ENCODE peak calls at places on chromosome 5, in ten cellular contexts. Q, O, V, I, Y, N, R, J, T and G are unnamed samples. For H3K4me1, the result is how much of the 10 kb centered on the place peaks cover.

GRCh38 chr5:138661991-138662434 is 86.8 kb upstream of the HSPA9 start:
- DNase-seq in Y (no peak), J (no peak), R (no peak), T (peak), N (no peak), O (no peak), I (no peak), V (no peak), Q (no peak), G (no peak)

GRCh38 chr5:36660397-36661049 is 54.1 kb downstream of the SLC1A3 start:
- DNase-seq in Y (no peak), N (no peak), I (no peak), R (no peak), V (no peak), O (no peak), Q (no peak), T (no peak), J (peak), G (no peak)

GRCh38 chr5:175856408-175856807 is 15.0 kb upstream of the CPLX2 start:
- DNase-seq in I (no peak), O (no peak), T (no peak), R (no peak), V (no peak), J (no peak), Q (no peak), Y (no peak), N (no peak), G (no peak)

GRCh38 chr5:139764250-139764791 is 31.3 kb upstream of the PSD2 start:
- DNase-seq in Q (peak), T (no peak), V (no peak), N (no peak), I (no peak), R (peak), Y (no peak), J (peak), O (no peak), G (peak)

GRCh38 chr5:134132372-134133212 is 18.1 kb downstream of the TCF7 start:
- DNase-seq in V (no peak), N (no peak), J (no peak), I (no peak), T (peak), Y (no peak), R (no peak), Q (peak), O (no peak), G (peak)

GRCh38 chr5:75460947-75461346 is 50.5 kb downstream of the CERT1 start:
- DNase-seq in V (no peak), O (no peak), J (no peak), N (no peak), Q (no peak), Y (peak), R (no peak), I (no peak), T (no peak), G (no peak)

GRCh38 chr5:179267071-179267670 is 78.1 kb downstream of the ADAMTS2 start:
- DNase-seq in Y (peak), N (peak), J (peak), Q (no peak), T (peak), I (peak), V (no peak), R (peak), O (no peak), G (peak)

GRCh38 chr5:158629591-158630312 is 470.0 kb downstream of the EBF1 start:
- DNase-seq in J (no peak), T (no peak), I (no peak), Q (no peak), Y (no peak), O (no peak), V (no peak), R (no peak), N (no peak), G (no peak)

GRCh38 chr5:6525910-6526309 is 77.3 kb downstream of the UBE2QL1 start:
- DNase-seq in R (peak), I (no peak), Y (peak), Q (no peak), O (no peak), J (peak), N (no peak), V (peak), T (no peak), G (no peak)

GRCh38 chr5:117093653-117094052 is 519.0 kb upstream of the SEMA6A start:
- DNase-seq in Y (no peak), N (no peak), I (no peak), J (no peak), O (no peak), Q (no peak), R (no peak), T (no peak), V (no peak), G (no peak)

GRCh38 chr5:148202531-148203092 is at the start of gene SPINK6:
- DNase-seq in I (no peak), Y (no peak), V (no peak), R (no peak), J (no peak), T (no peak), N (no peak), Q (no peak), O (no peak), G (no peak)

GRCh38 chr5:80837679-80838078 is 122.5 kb upstream of the RASGRF2 start:
- DNase-seq in N (no peak), R (no peak), Y (no peak), V (no peak), Q (no peak), J (no peak), T (no peak), O (no peak), I (no peak), G (no peak)

GRCh38 chr5:123367739-123368138 is 55.5 kb downstream of the CEP120 start:
- DNase-seq in T (no peak), V (no peak), R (peak), Q (no peak), J (peak), I (no peak), N (no peak), Y (no peak), O (no peak), G (no peak)

GRCh38 chr5:389197-389821 is 53.7 kb upstream of the EXOC3 start:
- DNase-seq in R (no peak), T (no peak), I (no peak), J (peak), Q (no peak), Y (no peak), V (no peak), N (peak), O (no peak), G (no peak)

GRCh38 chr5:177474845-177475562 is 1.6 kb upstream of the DBN1 start:
- DNase-seq in T (no peak), J (no peak), R (no peak), I (peak), Y (no peak), N (no peak), V (no peak), Q (no peak), O (no peak), G (no peak)

GRCh38 chr5:177474094-177474493 is 660 bp upstream of the DBN1 start:
- DNase-seq in J (no peak), N (no peak), O (no peak), T (no peak), Q (no peak), V (no peak), Y (no peak), I (peak), R (no peak), G (no peak)

GRCh38 chr5:177472460-177473441 is 683 bp downstream of the DBN1 start:
- DNase-seq in I (peak), Y (peak), T (no peak), R (peak), V (no peak), N (no peak), O (peak), J (peak), Q (peak), G (peak)

GRCh38 chr5:177471610-177472356 is 1.7 kb downstream of the DBN1 start:
- DNase-seq in V (peak), I (peak), O (peak), N (peak), T (peak), Q (no peak), J (no peak), Y (no peak), R (no peak), G (peak)

GRCh38 chr5:177473461-177473991 is at the start of gene DBN1:
- DNase-seq in N (no peak), R (peak), J (peak), Q (no peak), Y (peak), I (peak), V (no peak), O (peak), T (no peak), G (no peak)
- H3K4me1 ChIP-seq in N (half or more), R (under half), J (under half), Q (under half), Y (under half), I (under half), V (under half), O (under half), T (half or more), G (under half)

GRCh38 chr5:89755024-89755423 is 654.5 kb downstream of the CETN3 start:
- DNase-seq in J (no peak), Q (no peak), T (no peak), V (no peak), I (no peak), Y (no peak), O (no peak), N (no peak), R (no peak), G (no peak)
- H3K4me3 ChIP-seq in J (no peak), Q (no peak), T (no peak), V (no peak), I (no peak), Y (no peak), O (no peak), N (no peak), R (no peak), G (no peak)

GRCh38 chr5:154193636-154194035 is 3.1 kb downstream of the GALNT10 start:
- DNase-seq in N (no peak), Q (no peak), V (no peak), I (no peak), O (no peak), T (no peak), Y (no peak), R (no peak), J (no peak), G (no peak)
- H3K4me1 ChIP-seq in N (under half), Q (under half), V (under half), I (under half), O (under half), T (under half), Y (under half), R (under half), J (under half), G (half or more)

DNA sequence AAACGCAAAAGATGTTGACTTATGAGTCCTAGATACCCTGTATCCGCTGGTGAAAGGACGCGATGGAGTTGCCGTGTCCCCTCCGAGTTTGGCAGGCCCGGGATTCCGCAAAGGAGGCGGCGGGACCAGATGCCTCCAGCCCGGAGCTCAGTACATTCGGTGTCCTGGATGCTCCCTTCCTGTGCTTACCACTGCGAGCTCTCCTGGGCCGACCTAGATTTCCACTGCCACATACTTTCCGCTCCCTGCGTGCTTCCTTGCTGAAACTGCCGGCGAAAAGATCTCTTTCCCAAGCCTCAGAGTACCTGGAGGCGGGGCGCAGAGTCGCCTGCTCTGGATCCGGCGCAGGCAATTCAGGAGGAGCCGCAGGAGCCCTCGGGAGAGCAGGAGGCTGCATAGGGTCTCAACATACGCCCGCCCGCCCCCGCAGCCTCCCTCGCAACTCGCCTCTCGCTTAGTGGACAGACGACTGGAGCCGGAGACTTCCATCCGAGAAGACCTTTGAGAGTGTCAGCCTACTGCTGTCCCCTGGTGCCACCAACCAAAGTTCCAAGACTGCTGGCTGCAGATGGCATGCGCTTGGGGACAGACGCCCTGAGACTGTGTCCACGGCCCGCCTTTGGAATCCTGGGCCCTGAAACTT is 39.8 kb downstream of the ANXA2R start:
- DNase-seq in Y (no peak), J (peak), O (no peak), Q (no peak), V (no peak), T (no peak), N (no peak), R (peak), I (no peak), G (no peak)
- H3K4me3 ChIP-seq in Y (peak), J (peak), O (no peak), Q (no peak), V (peak), T (peak), N (no peak), R (peak), I (no peak), G (no peak)

DNA sequence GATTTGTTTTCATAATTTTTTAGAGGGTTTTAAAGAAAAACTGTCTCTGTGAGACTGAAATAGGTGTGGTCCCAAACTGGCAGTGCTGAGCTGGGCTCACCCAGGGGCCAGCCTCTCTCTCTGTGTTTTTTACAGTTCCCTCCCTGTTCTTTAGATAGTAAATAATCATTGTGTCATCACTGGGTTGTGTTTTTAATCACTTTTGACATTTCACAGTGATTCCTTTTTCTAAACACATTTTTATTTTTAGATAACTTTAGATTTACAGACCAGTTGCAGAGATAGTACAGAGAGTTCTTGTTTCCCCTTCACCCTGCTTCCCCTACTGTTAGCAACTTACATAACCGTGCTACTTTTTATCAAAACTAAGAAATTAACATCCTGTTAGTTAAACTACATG is 44.4 kb downstream of the MAP1B start:
- DNase-seq in J (no peak), O (no peak), Y (no peak), R (no peak), T (no peak), V (no peak), Q (no peak), I (no peak), N (no peak), G (no peak)
- H3K4me1 ChIP-seq in J (under half), O (under half), Y (under half), R (under half), T (half or more), V (under half), Q (under half), I (under half), N (half or more), G (under half)

GRCh38 chr5:10626473-10627013 is 62.7 kb downstream of the ANKRD33B start:
- DNase-seq in N (no peak), J (no peak), Q (no peak), I (no peak), T (peak), R (no peak), V (no peak), O (no peak), Y (no peak), G (no peak)
- H3K4me3 ChIP-seq in N (no peak), J (no peak), Q (no peak), I (no peak), T (no peak), R (no peak), V (no peak), O (no peak), Y (no peak), G (no peak)

DNA sequence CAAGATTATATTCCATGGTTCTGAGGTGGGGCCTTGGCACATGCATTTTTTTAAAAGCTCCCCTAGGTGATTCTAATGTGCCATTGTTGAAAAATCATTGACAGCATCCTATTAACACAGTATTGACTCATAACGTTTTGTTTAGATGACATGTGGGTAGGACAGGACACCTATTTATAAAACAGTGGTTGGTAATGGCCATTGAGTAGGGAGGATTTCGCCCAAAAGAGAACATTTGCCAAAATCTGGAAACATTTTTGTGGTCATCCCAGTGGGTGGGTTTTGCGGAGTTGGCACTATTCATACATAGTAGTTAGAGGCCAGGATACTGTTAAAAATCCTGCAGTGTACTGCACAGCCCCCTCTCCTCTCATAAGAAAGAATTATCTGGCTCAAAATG is 6.4 kb upstream of the CHD1 start:
- DNase-seq in T (no peak), Y (no peak), V (no peak), Q (no peak), J (no peak), O (no peak), R (no peak), N (no peak), I (no peak), G (no peak)
- H3K4me1 ChIP-seq in T (under half), Y (under half), V (under half), Q (under half), J (under half), O (under half), R (under half), N (half or more), I (under half), G (half or more)

GRCh38 chr5:177349762-177350161 is 1.7 kb downstream of the LMAN2 start:
- DNase-seq in T (no peak), R (no peak), Q (no peak), Y (no peak), J (no peak), V (no peak), I (no peak), O (no peak), N (no peak), G (peak)
- H3K4me3 ChIP-seq in T (peak), R (peak), Q (no peak), Y (no peak), J (no peak), V (no peak), I (no peak), O (no peak), N (no peak), G (no peak)

DNA sequence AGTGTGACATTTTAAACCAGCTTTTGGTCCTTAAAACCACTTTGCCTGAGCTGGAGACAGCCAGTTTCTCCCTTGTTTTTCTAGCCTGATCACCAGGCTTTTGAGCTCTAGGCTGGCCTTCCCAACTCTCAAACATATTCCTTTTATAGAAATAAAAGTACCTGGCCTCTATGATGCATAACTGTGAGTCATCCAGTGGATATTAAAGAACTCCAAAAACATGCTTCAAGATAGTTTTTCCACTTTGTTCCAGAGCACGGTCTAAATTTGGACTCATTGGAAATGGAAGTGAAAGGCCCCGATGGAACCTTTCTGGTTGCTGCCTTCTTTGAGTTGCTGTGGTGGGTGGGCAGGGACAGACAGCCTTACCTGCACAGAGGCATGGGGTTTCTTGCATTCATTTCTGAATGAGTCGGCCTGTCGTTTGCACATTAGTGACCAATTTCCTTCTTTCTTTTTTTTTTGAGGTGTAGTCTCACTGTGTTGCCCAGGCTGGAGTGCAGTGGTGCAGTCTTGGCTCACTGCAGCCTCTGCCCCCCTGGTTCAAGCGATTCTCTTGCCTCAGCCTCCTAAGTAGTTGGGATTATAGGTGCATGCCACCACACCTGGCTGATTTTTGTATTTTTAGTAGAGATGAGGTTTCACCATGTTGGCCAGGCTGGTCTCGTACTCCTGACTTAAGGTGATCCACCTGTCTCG is 43.1 kb downstream of the TRIO start:
- DNase-seq in V (no peak), O (no peak), N (no peak), I (no peak), Q (no peak), T (no peak), Y (no peak), R (no peak), J (no peak), G (no peak)
- H3K4me1 ChIP-seq in V (half or more), O (under half), N (half or more), I (under half), Q (under half), T (half or more), Y (under half), R (under half), J (under half), G (under half)

GRCh38 chr5:149362541-149362940 is 4.7 kb downstream of the PCYOX1L start:
- DNase-seq in J (no peak), O (no peak), V (no peak), N (no peak), Q (no peak), Y (no peak), T (no peak), I (no peak), R (no peak), G (no peak)
- H3K4me3 ChIP-seq in J (no peak), O (no peak), V (no peak), N (no peak), Q (no peak), Y (no peak), T (no peak), I (no peak), R (no peak), G (no peak)